ENCODE peak calls at places on chromosome 5, in five cellular contexts. N, L, O, C and D are unnamed samples.

GRCh38 chr5:153742071-153742470 is 251.6 kb downstream of the GRIA1 start:
- DNase-seq in N (no peak), L (no peak), O (no peak), C (no peak), D (no peak)

GRCh38 chr5:125798311-125798710 is 624.9 kb upstream of the GRAMD2B start:
- DNase-seq in N (peak; percentile 37), L (no peak), O (peak; percentile 42), C (no peak), D (peak; percentile 53)

GRCh38 chr5:110549301-110549700 is 177.2 kb downstream of the TMEM232 start:
- DNase-seq in N (no peak), L (no peak), O (no peak), C (no peak), D (no peak)

GRCh38 chr5:69368458-69369368 is 607 bp downstream of the AK6 start:
- DNase-seq in N (peak; percentile 47), L (peak; percentile 30), O (peak; percentile 59), C (peak; percentile 23), D (no peak)

GRCh38 chr5:39423331-39423751 is 1.4 kb downstream of the DAB2 start:
- DNase-seq in N (no peak), L (no peak), O (peak; percentile 56), C (no peak), D (no peak)

GRCh38 chr5:961002-961710 is 47.4 kb upstream of the NKD2 start:
- DNase-seq in N (no peak), L (no peak), O (no peak), C (no peak), D (no peak)

GRCh38 chr5:130975847-130976246 is 189.2 kb downstream of the HINT1 start:
- DNase-seq in N (no peak), L (no peak), O (peak; percentile 11), C (no peak), D (no peak)

GRCh38 chr5:73985145-73985544 is 359.1 kb downstream of the ARHGEF28 start:
- DNase-seq in N (no peak), L (no peak), O (peak; percentile 45), C (no peak), D (no peak)

GRCh38 chr5:169094586-169095409 is 206.1 kb downstream of the SLIT3 start:
- DNase-seq in N (no peak), L (no peak), O (peak; percentile 76), C (no peak), D (no peak)

GRCh38 chr5:71810023-71810422 is 90.9 kb downstream of the CARTPT start:
- DNase-seq in N (no peak), L (no peak), O (no peak), C (no peak), D (no peak)

GRCh38 chr5:178213003-178213449 is 8.7 kb downstream of the HNRNPAB start:
- DNase-seq in N (no peak), L (no peak), O (no peak), C (no peak), D (peak; percentile 63)

GRCh38 chr5:15612915-15613635 is 113.1 kb downstream of the FBXL7 start:
- DNase-seq in N (no peak), L (no peak), O (no peak), C (no peak), D (no peak)

GRCh38 chr5:168449166-168449565 is 37.1 kb upstream of the RARS1 start:
- DNase-seq in N (no peak), L (no peak), O (no peak), C (no peak), D (no peak)

GRCh38 chr5:150263801-150264621 is 25.6 kb downstream of the CAMK2A start:
- DNase-seq in N (no peak), L (no peak), O (peak; percentile 92), C (no peak), D (no peak)

GRCh38 chr5:88687253-88687955 is 195.6 kb downstream of the MEF2C start:
- DNase-seq in N (no peak), L (no peak), O (no peak), C (no peak), D (no peak)

GRCh38 chr5:84438456-84438855 is 53.8 kb upstream of the EDIL3 start:
- DNase-seq in N (no peak), L (no peak), O (peak; percentile 68), C (no peak), D (no peak)

GRCh38 chr5:103896593-103896992 is 334.0 kb upstream of the NUDT12 start:
- DNase-seq in N (no peak), L (no peak), O (no peak), C (no peak), D (no peak)